ENCODE peak calls at places on chromosomes 7 and 10, in five cellular contexts. U, H, Y, C and T are unnamed samples.
A peak's percentile ranks its signal among the peaks of the same experiment; 100 is the strongest.

GRCh38 chr10:79270471-79271246 is 76.6 kb upstream of the PPIF start:
- DNase-seq in H (no peak), Y (no peak), U (no peak), C (no peak), T (no peak)

GRCh38 chr7:106178593-106179134 is 66.6 kb upstream of the SYPL1 start:
- DNase-seq in Y (no peak), C (no peak), H (no peak), U (no peak), T (no peak)

GRCh38 chr10:110010076-110011069 is 2.6 kb downstream of the ADD3 start:
- DNase-seq in C (peak; percentile 29), U (no peak), H (no peak), Y (peak; percentile 11), T (peak; percentile 67)

GRCh38 chr10:1311707-1312106 is 255.5 kb downstream of the WDR37 start:
- DNase-seq in U (no peak), H (no peak), C (no peak), Y (no peak), T (no peak)

GRCh38 chr10:58341947-58342346 is 7.1 kb downstream of the UBE2D1 start:
- DNase-seq in H (no peak), Y (no peak), U (no peak), C (no peak), T (no peak)

GRCh38 chr7:33050425-33051318 is 11.9 kb downstream of the NT5C3A start:
- DNase-seq in U (no peak), C (no peak), H (no peak), Y (no peak), T (peak; percentile 23)

GRCh38 chr10:14603539-14604102 is 171.1 kb downstream of the FAM107B start:
- DNase-seq in H (no peak), U (no peak), Y (no peak), C (no peak), T (no peak)

GRCh38 chr10:5561704-5562645 is 37.2 kb downstream of the CALML3 start:
- DNase-seq in U (no peak), C (no peak), H (no peak), Y (no peak), T (no peak)

GRCh38 chr7:43078794-43079193 is 33.7 kb upstream of the HECW1 start:
- DNase-seq in C (no peak), Y (no peak), U (no peak), H (no peak), T (no peak)

GRCh38 chr10:80684217-80684616 is 146.5 kb downstream of the SH2D4B start:
- DNase-seq in C (no peak), H (no peak), Y (no peak), U (no peak), T (no peak)

GRCh38 chr7:35039343-35039742 is 2.1 kb upstream of the DPY19L1 start:
- DNase-seq in U (no peak), Y (no peak), C (no peak), H (no peak), T (no peak)

GRCh38 chr7:120586561-120586960 is 271.4 kb downstream of the TSPAN12 start:
- DNase-seq in C (no peak), Y (no peak), U (no peak), H (no peak), T (no peak)

GRCh38 chr10:116771101-116771705 is 28.8 kb upstream of the HSPA12A start:
- DNase-seq in H (no peak), U (peak; percentile 76), Y (no peak), C (no peak), T (no peak)

GRCh38 chr10:21170216-21170615 is 273.1 kb upstream of the NEBL start:
- DNase-seq in C (no peak), U (no peak), H (no peak), Y (no peak), T (no peak)

GRCh38 chr7:29274156-29275017 is 79.8 kb downstream of the CHN2 start:
- DNase-seq in C (no peak), H (peak; percentile 53), Y (no peak), U (no peak), T (no peak)